ENCODE peak calls at places on chromosomes 1 and 21, in ten cellular contexts. V is activated CD8-positive, alpha-beta memory T cell treated with anti-CD3 and anti-CD28 coated beads, Interleukin-2, amount 50 U/mL, for 48 hours; J is HepG2; D is neural crest cell; C is activated naive CD8-positive, alpha-beta T cell treated with anti-CD3 and anti-CD28 coated beads for 36 hours; O is ascending aorta; L is AG08395; R is cardiac fibroblast; U is amniotic stem cell; P is DMS153. X is an unnamed sample.

GRCh38 chr21:42234464-42235241 is 15.7 kb downstream of the ABCG1 start:
- DNase-seq in J (peak), D (peak), P (peak), U (no peak), V (peak), O (no peak), C (peak), L (peak), R (peak), X (no peak)

GRCh38 chr21:28216976-28217523 is 775.6 kb downstream of the LTN1 start:
- DNase-seq in R (no peak), V (no peak), L (no peak), D (no peak), P (no peak), O (no peak), C (no peak), J (no peak), U (no peak), X (no peak)

GRCh38 chr1:187626056-187626455 is 797.3 kb downstream of the PLA2G4A start:
- DNase-seq in V (no peak), J (no peak), O (no peak), R (no peak), P (peak), D (no peak), L (no peak), U (no peak), C (no peak), X (no peak)

GRCh38 chr1:9033363-9033762 is 7.1 kb upstream of the SLC2A7 start:
- DNase-seq in J (no peak), O (no peak), V (no peak), D (no peak), L (no peak), C (no peak), R (no peak), U (no peak), P (no peak), X (no peak)

GRCh38 chr1:98557808-98558390 is 103.6 kb upstream of the SNX7 start:
- DNase-seq in C (no peak), U (no peak), O (no peak), P (no peak), D (no peak), V (no peak), J (no peak), L (no peak), R (peak), X (peak)

GRCh38 chr1:200184196-200184595 is 156.7 kb downstream of the NR5A2 start:
- DNase-seq in P (peak), O (peak), L (peak), R (peak), V (no peak), D (no peak), C (no peak), U (peak), J (no peak), X (peak)

GRCh38 chr21:45464309-45464708 is 59.3 kb downstream of the COL18A1 start:
- DNase-seq in P (no peak), D (no peak), U (no peak), L (no peak), O (no peak), V (no peak), C (no peak), R (no peak), J (no peak), X (no peak)

GRCh38 chr21:24112020-24112419 is 1495.3 kb downstream of the MRPL39 start:
- DNase-seq in U (no peak), C (no peak), R (no peak), O (no peak), P (no peak), J (no peak), D (no peak), V (no peak), L (no peak), X (no peak)

GRCh38 chr1:158153179-158153578 is 27.5 kb upstream of the CD1D start:
- DNase-seq in V (no peak), D (no peak), O (no peak), R (no peak), J (no peak), P (no peak), U (no peak), L (no peak), C (no peak), X (no peak)

GRCh38 chr1:16334655-16335340 is 17.5 kb downstream of the FBXO42 start:
- DNase-seq in O (no peak), R (no peak), P (no peak), D (no peak), U (no peak), C (no peak), V (no peak), J (peak), L (no peak), X (no peak)

GRCh38 chr1:54413295-54413694 is 7.1 kb upstream of the SSBP3 start:
- DNase-seq in O (peak), P (peak), L (peak), R (peak), C (peak), U (no peak), V (no peak), J (peak), D (no peak), X (peak)

GRCh38 chr1:84037758-84038611 is 39.1 kb upstream of the TTLL7 start:
- DNase-seq in P (no peak), V (no peak), O (no peak), J (peak), L (no peak), R (no peak), U (no peak), D (no peak), C (no peak), X (no peak)

GRCh38 chr1:201898240-201898894 is 9.7 kb downstream of the SHISA4 start:
- DNase-seq in J (no peak), L (no peak), C (no peak), V (no peak), D (no peak), U (no peak), O (no peak), P (no peak), R (no peak), X (no peak)

GRCh38 chr21:33019885-33020557 is 5.7 kb upstream of the OLIG2 start:
- DNase-seq in J (no peak), R (no peak), O (no peak), D (no peak), C (no peak), V (no peak), P (no peak), L (no peak), U (no peak), X (no peak)

GRCh38 chr1:203180611-203181330 is 5.1 kb upstream of the MYBPH start:
- DNase-seq in R (no peak), L (no peak), J (no peak), D (no peak), C (no peak), V (no peak), U (no peak), O (no peak), P (no peak), X (no peak)

GRCh38 chr1:16093611-16094010 is 20.2 kb upstream of the FAM131C start:
- DNase-seq in D (no peak), J (no peak), L (no peak), V (no peak), R (no peak), P (no peak), O (no peak), U (no peak), C (no peak), X (no peak)

GRCh38 chr1:231550448-231550781 is 21.9 kb downstream of the TSNAX start:
- DNase-seq in L (no peak), O (no peak), D (no peak), J (peak), R (no peak), U (no peak), V (no peak), C (no peak), P (peak), X (no peak)

GRCh38 chr1:207804746-207805468 is 53.1 kb downstream of the CD46 start:
- DNase-seq in U (no peak), L (no peak), R (no peak), D (no peak), J (no peak), P (no peak), O (no peak), C (no peak), V (no peak), X (no peak)

GRCh38 chr1:42333662-42334239 is 1.3 kb downstream of the FOXJ3 start:
- DNase-seq in R (peak), V (no peak), C (no peak), D (no peak), O (no peak), L (no peak), U (no peak), P (no peak), J (no peak), X (no peak)

GRCh38 chr1:110477445-110477957 is 26.6 kb downstream of the PROK1 start:
- DNase-seq in O (no peak), U (no peak), C (no peak), R (no peak), D (no peak), J (no peak), P (no peak), L (peak), V (no peak), X (no peak)

GRCh38 chr1:227887697-227888403 is 59.9 kb downstream of the WNT9A start:
- DNase-seq in U (no peak), P (peak), O (no peak), J (no peak), L (no peak), C (no peak), D (no peak), R (peak), V (peak), X (no peak)

GRCh38 chr1:157994081-157994581 is 686 bp downstream of the KIRREL1 start:
- DNase-seq in U (no peak), L (no peak), D (no peak), O (no peak), P (no peak), J (no peak), V (no peak), R (no peak), C (no peak), X (no peak)

GRCh38 chr1:171480035-171480434 is 5.3 kb upstream of the PRRC2C start:
- DNase-seq in V (no peak), P (no peak), O (no peak), R (no peak), D (no peak), J (no peak), U (no peak), C (no peak), L (no peak), X (no peak)

GRCh38 chr21:41497836-41498235 is 10.1 kb downstream of the TMPRSS2 start:
- DNase-seq in J (peak), P (no peak), V (no peak), C (no peak), D (no peak), R (no peak), U (no peak), L (no peak), O (no peak), X (no peak)

GRCh38 chr1:24558902-24559791 is 3.3 kb downstream of the NCMAP start:
- DNase-seq in O (no peak), V (no peak), L (peak), R (peak), J (peak), U (no peak), D (no peak), P (peak), C (no peak), X (peak)

GRCh38 chr1:171017431-171017830 is 73.3 kb upstream of the FMO3 start:
- DNase-seq in U (no peak), V (no peak), R (no peak), J (no peak), D (no peak), L (no peak), C (no peak), O (no peak), P (no peak), X (peak)

GRCh38 chr1:20640183-20640597 is 6.9 kb downstream of the PINK1 start:
- DNase-seq in C (peak), R (peak), L (peak), D (peak), O (no peak), U (peak), V (peak), P (no peak), J (peak), X (peak)

GRCh38 chr21:33028759-33029511 is 3.2 kb downstream of the OLIG2 start:
- DNase-seq in P (no peak), J (no peak), D (no peak), C (peak), V (peak), L (no peak), O (no peak), U (no peak), R (no peak), X (no peak)

X was measured in LHCN-M2.